ENCODE peak calls at places on chromosomes 11 and 22, in four cellular contexts. V is aorta; B is activated T-helper 1 cell treated with anti-CD3 and anti-CD28 coated beads, Interleukin-12 subunit alpha, Interleukin-12 subunit beta, Interleukin-2, Interleukin-4 antibody, amounts not matched to agents 30 ng/mL and 10 ng/mL and 1 ng/mL, durations not matched to agents 14 hours and 24 hours and 36 hours; N is type B pancreatic cell. X is an unnamed sample.

GRCh38 chr22:23236440-23237139 is 56.3 kb downstream of the BCR start:
- DNase-seq in V (peak), N (no peak), B (no peak), X (no peak)

GRCh38 chr22:42621505-42622002 is 6.9 kb upstream of the POLDIP3 start:
- DNase-seq in B (peak), N (peak), V (peak), X (peak)

GRCh38 chr11:2700415-2701211 is 819 bp upstream of the KCNQ1OT1 start:
- DNase-seq in B (peak), V (peak), N (peak), X (no peak)

GRCh38 chr11:126140932-126141291 is 70.5 kb downstream of the RPUSD4 start:
- DNase-seq in B (no peak), V (no peak), N (no peak), X (no peak)

GRCh38 chr11:70702040-70702648 is 303.8 kb downstream of the CTTN start:
- DNase-seq in B (no peak), V (peak), N (no peak), X (no peak)

GRCh38 chr11:119315139-119316016 is 1.6 kb downstream of the MCAM start:
- DNase-seq in V (peak), N (no peak), B (no peak), X (no peak)

GRCh38 chr22:36350751-36351594 is 36.8 kb downstream of the MYH9 start:
- DNase-seq in V (no peak), B (no peak), N (no peak), X (no peak)

GRCh38 chr11:67062526-67063373 is 6.1 kb downstream of the RHOD start:
- DNase-seq in V (no peak), B (no peak), N (no peak), X (no peak)

GRCh38 chr11:35330924-35331323 is 88.4 kb downstream of the SLC1A2 start:
- DNase-seq in V (no peak), N (no peak), B (peak), X (no peak)

GRCh38 chr11:10693509-10694071 is at the start of gene IRAG1:
- DNase-seq in B (no peak), V (peak), N (no peak), X (no peak)

GRCh38 chr11:120183701-120184141 is 27.1 kb upstream of the OAF start:
- DNase-seq in V (no peak), N (no peak), B (no peak), X (no peak)

GRCh38 chr11:10908215-10908990 is 50.5 kb upstream of the ZBED5 start:
- DNase-seq in B (no peak), N (no peak), V (no peak), X (no peak)

GRCh38 chr11:36558511-36559413 is 9.0 kb upstream of the RAG1 start:
- DNase-seq in B (no peak), V (no peak), N (no peak), X (no peak)

GRCh38 chr11:79090191-79090590 is 350.6 kb downstream of the TENM4 start:
- DNase-seq in N (no peak), V (no peak), B (no peak), X (no peak)

GRCh38 chr11:67544591-67545242 is 21.5 kb upstream of the CABP2 start:
- DNase-seq in V (no peak), B (no peak), N (no peak), X (no peak)

GRCh38 chr11:15909937-15910598 is 446.3 kb downstream of the SOX6 start:
- DNase-seq in B (no peak), N (no peak), V (no peak), X (no peak)

GRCh38 chr11:2533642-2534115 is 88.9 kb downstream of the KCNQ1 start:
- DNase-seq in V (peak), B (no peak), N (peak), X (peak)

GRCh38 chr11:124481365-124482323 is 36.1 kb upstream of the OR8B8 start:
- DNase-seq in B (no peak), V (peak), N (no peak), X (peak)

GRCh38 chr11:72786305-72787261 is 7.3 kb downstream of the STARD10 start:
- DNase-seq in N (no peak), V (no peak), B (no peak), X (no peak)

GRCh38 chr22:49921508-49922278 is 3.3 kb downstream of the CRELD2 start:
- DNase-seq in B (no peak), V (no peak), N (no peak), X (no peak)

GRCh38 chr22:44012172-44012571 is 11.9 kb upstream of the PARVB start:
- DNase-seq in N (no peak), B (no peak), V (no peak), X (no peak)

GRCh38 chr11:75760710-75761493 is 7.7 kb upstream of the DGAT2 start:
- DNase-seq in B (no peak), V (no peak), N (no peak), X (no peak)